ENCODE peak calls at places on chromosome 16, in nine cellular contexts. A is aorta; W is heart right ventricle; I is tibial artery; O is neural progenitor cell; D is CD8-positive, alpha-beta T cell; N is prostate gland; M is body of pancreas; C is lower lobe of right lung. Z is an unnamed sample.
A peak's percentile ranks its signal among the peaks of the same experiment; 100 is the strongest.

GRCh38 chr16:74304164-74304834 is 7.7 kb downstream of the PSMD7 start:
- DNase-seq in A (no peak), W (no peak), I (no peak), O (no peak), D (no peak), N (no peak), M (no peak), C (no peak), Z (no peak)

GRCh38 chr16:11078812-11079459 is 134.6 kb downstream of the CLEC16A start:
- DNase-seq in A (peak; percentile 68), W (no peak), I (peak; percentile 76), O (no peak), D (no peak), N (peak; percentile 25), M (no peak), C (no peak), Z (no peak)

GRCh38 chr16:9677301-9677653 is 505.0 kb downstream of the GRIN2A start:
- DNase-seq in A (no peak), W (no peak), I (no peak), O (no peak), D (no peak), N (no peak), M (no peak), C (no peak), Z (no peak)

GRCh38 chr16:84144301-84144858 is 597 bp downstream of the HSDL1 start:
- DNase-seq in A (peak; percentile 57), W (peak; percentile 40), I (no peak), O (peak; percentile 62), D (peak; percentile 59), N (peak; percentile 10), M (peak; percentile 37), C (peak; percentile 63), Z (peak; percentile 36)

GRCh38 chr16:67907397-67907796 is 14.3 kb downstream of the PSKH1 start:
- DNase-seq in A (no peak), W (no peak), I (no peak), O (no peak), D (no peak), N (no peak), M (no peak), C (no peak), Z (no peak)

GRCh38 chr16:5944971-5945370 is 847.4 kb upstream of the EEF2KMT start:
- DNase-seq in A (no peak), W (no peak), I (no peak), O (no peak), D (no peak), N (no peak), M (no peak), C (no peak), Z (no peak)

GRCh38 chr16:67246081-67246944 is 968 bp downstream of the FHOD1 start:
- DNase-seq in A (peak; percentile 87), W (peak; percentile 84), I (peak; percentile 88), O (peak; percentile 90), D (peak; percentile 59), N (peak; percentile 89), M (peak; percentile 93), C (peak; percentile 95), Z (peak; percentile 50)

GRCh38 chr16:69413045-69413664 is 11.3 kb upstream of the CYB5B start:
- DNase-seq in A (no peak), W (no peak), I (no peak), O (no peak), D (no peak), N (no peak), M (no peak), C (no peak), Z (no peak)

GRCh38 chr16:56262148-56262878 is 71.0 kb downstream of the GNAO1 start:
- DNase-seq in A (no peak), W (no peak), I (peak; percentile 60), O (no peak), D (peak; percentile 72), N (no peak), M (no peak), C (no peak), Z (peak; percentile 25)

GRCh38 chr16:468072-468821 is 42.8 kb downstream of the RAB11FIP3 start:
- DNase-seq in A (no peak), W (no peak), I (no peak), O (peak; percentile 36), D (no peak), N (no peak), M (no peak), C (no peak), Z (no peak)

GRCh38 chr16:61858996-61859395 is 177.2 kb downstream of the CDH8 start:
- DNase-seq in A (no peak), W (no peak), I (no peak), O (no peak), D (no peak), N (no peak), M (no peak), C (no peak), Z (no peak)

DNA sequence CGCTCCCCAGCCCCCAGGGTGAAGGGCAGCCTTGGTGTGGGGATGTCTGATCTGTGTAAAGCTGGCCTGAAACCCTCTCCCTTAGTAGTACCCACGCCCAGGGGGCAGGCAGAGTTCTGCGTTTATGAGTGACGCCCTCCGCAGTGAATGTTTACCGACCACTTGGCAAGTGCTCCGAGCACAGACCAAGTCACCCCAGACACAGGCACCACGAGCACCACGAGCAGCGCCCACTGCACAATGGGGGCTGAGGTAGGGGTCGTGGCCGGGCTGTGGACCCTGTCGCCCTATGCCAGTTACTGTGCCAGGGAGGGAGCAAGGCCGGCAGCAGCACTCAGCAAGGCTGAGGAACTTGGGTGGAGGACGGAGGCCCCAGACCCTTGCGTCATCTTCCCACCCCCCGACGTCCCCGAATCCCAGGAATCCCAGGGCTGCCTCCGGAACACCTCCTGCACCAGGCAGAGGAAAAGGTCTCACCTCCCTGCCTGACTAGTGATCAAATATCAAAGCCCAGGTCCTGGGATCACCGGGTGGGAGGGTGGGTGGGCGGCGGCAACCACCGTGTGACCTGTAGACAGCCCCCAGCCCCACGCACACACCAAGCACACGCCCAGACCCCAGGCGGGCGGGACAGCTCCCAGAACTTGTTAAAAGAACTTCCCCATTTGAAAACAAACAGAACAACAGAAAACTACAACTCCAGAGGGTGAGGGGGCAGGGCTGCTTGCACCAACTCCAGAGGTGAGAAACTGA is 5.3 kb downstream of the VASN start:
- DNase-seq in A (no peak), W (peak; percentile 16), I (peak; percentile 82), O (no peak), D (peak; percentile 24), N (no peak), M (no peak), C (no peak), Z (no peak)
- H3K4me3 ChIP-seq in A (no peak overlapping the region), W (peak overlapping the region; percentile 61), I (peak overlapping the region; percentile 97), O (no peak overlapping the region), D (no peak overlapping the region), N (no peak overlapping the region), M (no peak overlapping the region), C (peak overlapping the region; percentile 24), Z (no peak overlapping the region)

DNA sequence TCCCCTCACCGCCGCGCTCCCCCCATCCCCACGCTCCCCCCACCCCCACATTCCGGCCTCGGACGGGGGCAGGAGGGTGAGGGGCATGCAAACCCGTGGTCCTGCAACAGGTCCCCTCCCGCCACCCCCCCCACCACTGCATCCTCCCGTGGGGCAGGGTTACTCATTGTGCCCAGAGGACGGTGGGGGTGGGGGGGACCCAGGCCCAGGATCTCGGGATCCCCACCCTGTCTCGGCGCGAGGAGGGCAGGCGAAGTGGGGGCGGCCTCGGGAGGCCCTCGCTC is 8.5 kb downstream of the SLC22A31 start:
- DNase-seq in A (no peak), W (no peak), I (no peak), O (peak; percentile 1), D (no peak), N (no peak), M (no peak), C (no peak), Z (no peak)
- H3K4me3 ChIP-seq in A (no peak overlapping the region), W (peak overlapping the region; percentile 46), I (peak overlapping the region; percentile 25), O (peak overlapping the region; percentile 7), D (peak overlapping the region; percentile 39), N (peak overlapping the region; percentile 36), M (no peak overlapping the region), C (peak overlapping the region; percentile 56), Z (peak overlapping the region; percentile 35)

GRCh38 chr16:50466170-50466569 is 82.0 kb upstream of the NKD1 start:
- DNase-seq in A (no peak), W (no peak), I (no peak), O (no peak), D (no peak), N (no peak), M (no peak), C (no peak), Z (no peak)

GRCh38 chr16:50467943-50468748 is 80.0 kb upstream of the NKD1 start:
- DNase-seq in A (no peak), W (no peak), I (no peak), O (peak; percentile 93), D (no peak), N (no peak), M (peak; percentile 16), C (no peak), Z (no peak)

GRCh38 chr16:50468749-50469078 is 79.5 kb upstream of the NKD1 start:
- DNase-seq in A (no peak), W (no peak), I (no peak), O (no peak), D (no peak), N (no peak), M (no peak), C (no peak), Z (no peak)

GRCh38 chr16:50469121-50469743 is 79.0 kb upstream of the NKD1 start:
- DNase-seq in A (no peak), W (no peak), I (no peak), O (no peak), D (no peak), N (no peak), M (no peak), C (no peak), Z (no peak)

GRCh38 chr16:50467559-50467942 is 80.6 kb upstream of the NKD1 start:
- DNase-seq in A (no peak), W (no peak), I (no peak), O (no peak), D (no peak), N (no peak), M (no peak), C (no peak), Z (no peak)
- H3K4me3 ChIP-seq in A (no peak overlapping the region), W (peak overlapping the region; percentile 37), I (peak overlapping the region; percentile 47), O (peak overlapping the region; percentile 45), D (no peak overlapping the region), N (peak overlapping the region; percentile 27), M (no peak overlapping the region), C (peak overlapping the region; percentile 33), Z (peak overlapping the region; percentile 25)

GRCh38 chr16:85902366-85903155 is 3.6 kb downstream of the IRF8 start:
- DNase-seq in A (no peak), W (no peak), I (no peak), O (peak; percentile 75), D (peak; percentile 79), N (no peak), M (no peak), C (no peak), Z (peak; percentile 17)
- H3K4me3 ChIP-seq in A (no peak overlapping the region), W (no peak overlapping the region), I (no peak overlapping the region), O (no peak overlapping the region), D (peak overlapping the region; percentile 50), N (no peak overlapping the region), M (no peak overlapping the region), C (peak overlapping the region; percentile 83), Z (peak overlapping the region; percentile 32)

GRCh38 chr16:57527610-57528360 is 8.6 kb downstream of the CCDC102A start:
- DNase-seq in A (no peak), W (no peak), I (peak; percentile 44), O (no peak), D (no peak), N (no peak), M (no peak), C (peak; percentile 28), Z (no peak)
- H3K4me3 ChIP-seq in A (no peak overlapping the region), W (no peak overlapping the region), I (no peak overlapping the region), O (peak overlapping the region; percentile 53), D (no peak overlapping the region), N (no peak overlapping the region), M (no peak overlapping the region), C (no peak overlapping the region), Z (no peak overlapping the region)

GRCh38 chr16:19085679-19086200 is 18.3 kb downstream of the COQ7 start:
- DNase-seq in A (no peak), W (no peak), I (no peak), O (no peak), D (no peak), N (no peak), M (no peak), C (no peak), Z (no peak)
- H3K4me3 ChIP-seq in A (no peak overlapping the region), W (no peak overlapping the region), I (no peak overlapping the region), O (no peak overlapping the region), D (no peak overlapping the region), N (no peak overlapping the region), M (no peak overlapping the region), C (peak overlapping the region; percentile 53), Z (no peak overlapping the region)